ENCODE peak calls at places on chromosomes 4 and X, in five cellular contexts. R is hepatocyte, O is upper lobe of right lung, P is IMR-90, Q is endodermal cell. F is an unnamed sample. For H3K4me1, the result is how much of the 10 kb centered on the place peaks cover.

GRCh38 chrX:101347859-101348451 is 587 bp downstream of the TIMM8A start:
- DNase-seq in R (peak), O (no peak), P (peak), Q (no peak), F (peak)

GRCh38 chr4:6142935-6143602 is 57.3 kb downstream of the JAKMIP1 start:
- DNase-seq in R (no peak), O (peak), P (no peak), Q (no peak), F (no peak)

GRCh38 chrX:31265383-31265782 is 193.5 kb upstream of the FTHL17 start:
- DNase-seq in R (no peak), O (no peak), P (no peak), Q (no peak), F (no peak)

GRCh38 chr4:106529348-106530033 is 160.9 kb upstream of the GIMD1 start:
- DNase-seq in R (no peak), O (no peak), P (peak), Q (no peak), F (no peak)

GRCh38 chr4:153937289-153937688 is 148.4 kb upstream of the SFRP2 start:
- DNase-seq in R (no peak), O (no peak), P (no peak), Q (no peak), F (no peak)

GRCh38 chr4:48722509-48723446 is 57.3 kb downstream of the FRYL start:
- DNase-seq in R (no peak), O (no peak), P (peak), Q (no peak), F (no peak)

GRCh38 chr4:74444891-74445642 is at the start of gene AREG:
- DNase-seq in R (peak), O (peak), P (peak), Q (peak), F (peak)

GRCh38 chrX:22542641-22543040 is 269.9 kb downstream of the CBLL2 start:
- DNase-seq in R (no peak), O (no peak), P (peak), Q (no peak), F (no peak)

GRCh38 chrX:119218198-119218597 is 17.9 kb upstream of the PGRMC1 start:
- DNase-seq in R (no peak), O (no peak), P (peak), Q (no peak), F (no peak)

GRCh38 chrX:155293771-155294170 is 29.5 kb upstream of the RAB39B start:
- DNase-seq in R (no peak), O (no peak), P (no peak), Q (no peak), F (no peak)

GRCh38 chr4:163505374-163505773 is 10.9 kb downstream of the TMA16 start:
- DNase-seq in R (no peak), O (no peak), P (no peak), Q (no peak), F (no peak)

GRCh38 chr4:76674995-76675394 is 222.9 kb downstream of the SOWAHB start:
- DNase-seq in R (peak), O (no peak), P (no peak), Q (no peak), F (no peak)

GRCh38 chrX:40079572-40079971 is 18.2 kb downstream of the BCOR start:
- DNase-seq in R (no peak), O (no peak), P (no peak), Q (peak), F (no peak)

GRCh38 chrX:69614896-69615295 is 1.0 kb upstream of the EDA start:
- DNase-seq in R (no peak), O (no peak), P (no peak), Q (no peak), F (no peak)

GRCh38 chr4:184845367-184846011 is 19.7 kb upstream of the ACSL1 start:
- DNase-seq in R (peak), O (no peak), P (peak), Q (no peak), F (no peak)

GRCh38 chr4:90002406-90003040 is 107.9 kb downstream of the MMRN1 start:
- DNase-seq in R (no peak), O (no peak), P (no peak), Q (no peak), F (no peak)

DNA sequence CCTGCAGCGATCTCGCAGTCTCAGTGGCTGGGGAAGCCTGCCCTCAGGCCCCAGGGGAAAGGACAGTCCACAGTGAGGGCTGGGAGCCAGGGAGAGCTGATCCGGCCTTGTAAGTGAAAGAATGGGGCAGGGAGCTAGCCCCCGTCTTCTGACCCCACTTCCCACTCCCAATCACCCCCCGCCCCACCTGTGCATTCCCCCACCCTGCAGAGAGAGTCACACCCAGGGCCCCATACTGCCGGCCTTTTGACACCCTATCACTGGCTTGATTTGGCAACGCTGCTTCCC is 3.8 kb downstream of the ARHGAP4 start:
- DNase-seq in R (no peak), O (no peak), P (no peak), Q (no peak), F (no peak)
- H3K4me1 ChIP-seq in R (under half), O (under half), P (under half), Q (under half), F (under half)

DNA sequence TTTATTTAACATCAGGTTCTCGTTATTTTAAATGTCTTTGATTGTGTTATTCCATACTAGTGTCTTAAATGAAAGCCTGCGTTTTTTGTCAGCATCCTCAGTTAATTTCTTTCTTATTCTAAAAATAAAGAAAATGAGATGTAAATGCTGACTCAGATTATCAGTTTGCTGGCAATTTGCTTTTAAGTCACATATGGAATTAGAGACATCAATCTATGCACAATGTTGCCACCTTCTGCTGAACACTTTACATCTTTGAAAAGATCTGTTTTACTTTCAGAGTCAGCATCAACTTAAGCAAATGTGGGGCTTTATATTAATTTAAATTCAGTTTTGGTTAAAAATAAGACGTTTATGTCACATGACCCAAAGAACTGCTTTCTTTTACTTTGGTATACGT is 99.2 kb downstream of the ADGRL3 start:
- DNase-seq in R (no peak), O (no peak), P (no peak), Q (no peak), F (no peak)
- H3K4me1 ChIP-seq in R (under half), O (under half), P (under half), Q (under half), F (under half)

GRCh38 chr4:118712872-118713271 is 27.7 kb downstream of the METTL14 start:
- DNase-seq in R (no peak), O (no peak), P (peak), Q (no peak), F (no peak)
- H3K4me1 ChIP-seq in R (under half), O (under half), P (under half), Q (under half), F (under half)

GRCh38 chr4:37068580-37068979 is 176.0 kb upstream of the NWD2 start:
- DNase-seq in R (no peak), O (no peak), P (no peak), Q (peak), F (no peak)
- H3K4me1 ChIP-seq in R (under half), O (under half), P (under half), Q (under half), F (under half)

F was measured in CD8-positive, alpha-beta memory T cell.